ENCODE peak calls at places on chromosomes 12 and 14, in nine cellular contexts. Z, W, V, L, S, F, B, C and A are unnamed samples.

GRCh38 chr12:53337998-53338397 is 1.8 kb upstream of the SP7 start:
- DNase-seq in Z (no peak), W (no peak), V (no peak), L (no peak), S (no peak), F (no peak), B (no peak), C (no peak), A (no peak)

GRCh38 chr12:79119796-79120195 is 255.2 kb downstream of the SYT1 start:
- DNase-seq in Z (no peak), W (no peak), V (no peak), L (no peak), S (no peak), F (peak), B (no peak), C (no peak), A (no peak)

GRCh38 chr12:685388-685787 is 22.1 kb upstream of the NINJ2 start:
- DNase-seq in Z (peak), W (peak), V (no peak), L (peak), S (peak), F (no peak), B (no peak), C (peak), A (no peak)

GRCh38 chr12:78392918-78393317 is 471.7 kb upstream of the SYT1 start:
- DNase-seq in Z (no peak), W (peak), V (no peak), L (peak), S (no peak), F (peak), B (peak), C (no peak), A (no peak)

GRCh38 chr12:112121780-112122565 is 3.4 kb upstream of the TRAFD1 start:
- DNase-seq in Z (no peak), W (peak), V (peak), L (peak), S (peak), F (peak), B (peak), C (no peak), A (peak)

GRCh38 chr14:104865069-104865630 is at the start of gene CEP170B:
- DNase-seq in Z (no peak), W (peak), V (peak), L (no peak), S (peak), F (no peak), B (peak), C (no peak), A (peak)

GRCh38 chr12:88058719-88059077 is 29.5 kb upstream of the C12orf50 start:
- DNase-seq in Z (no peak), W (no peak), V (no peak), L (no peak), S (no peak), F (no peak), B (no peak), C (no peak), A (no peak)

GRCh38 chr12:24111101-24111500 is 161.6 kb upstream of the SOX5 start:
- DNase-seq in Z (no peak), W (no peak), V (no peak), L (peak), S (no peak), F (no peak), B (peak), C (no peak), A (no peak)

GRCh38 chr12:40010899-40011774 is 94.7 kb downstream of the SLC2A13 start:
- DNase-seq in Z (peak), W (peak), V (no peak), L (peak), S (peak), F (peak), B (peak), C (peak), A (no peak)

GRCh38 chr14:74979442-74980397 is 23.0 kb upstream of the EIF2B2 start:
- DNase-seq in Z (no peak), W (peak), V (no peak), L (peak), S (peak), F (peak), B (peak), C (no peak), A (peak)

GRCh38 chr14:100679707-100680438 is 46.8 kb upstream of the DLK1 start:
- DNase-seq in Z (no peak), W (peak), V (peak), L (peak), S (peak), F (no peak), B (peak), C (no peak), A (no peak)

GRCh38 chr12:12600659-12601058 is 11.0 kb upstream of the CREBL2 start:
- DNase-seq in Z (no peak), W (no peak), V (no peak), L (no peak), S (peak), F (no peak), B (no peak), C (no peak), A (no peak)

GRCh38 chr12:86914716-86915115 is 658.5 kb upstream of the MGAT4C start:
- DNase-seq in Z (no peak), W (peak), V (no peak), L (peak), S (no peak), F (peak), B (peak), C (no peak), A (no peak)

GRCh38 chr14:44981198-44981597 is 19.2 kb downstream of the TOGARAM1 start:
- DNase-seq in Z (no peak), W (no peak), V (no peak), L (no peak), S (no peak), F (peak), B (no peak), C (no peak), A (no peak)

GRCh38 chr12:13962699-13963098 is 18.7 kb downstream of the GRIN2B start:
- DNase-seq in Z (no peak), W (no peak), V (no peak), L (no peak), S (no peak), F (peak), B (peak), C (no peak), A (no peak)

GRCh38 chr12:42130670-42131402 is 13.8 kb downstream of the GXYLT1 start:
- DNase-seq in Z (no peak), W (peak), V (no peak), L (peak), S (peak), F (no peak), B (peak), C (no peak), A (no peak)

GRCh38 chr14:39459795-39460478 is 27.7 kb upstream of the FBXO33 start:
- DNase-seq in Z (no peak), W (no peak), V (no peak), L (no peak), S (no peak), F (no peak), B (no peak), C (no peak), A (no peak)

GRCh38 chr14:54722791-54723432 is 156.0 kb downstream of the SAMD4A start:
- DNase-seq in Z (no peak), W (peak), V (no peak), L (peak), S (no peak), F (peak), B (peak), C (no peak), A (no peak)

GRCh38 chr12:7645395-7646177 is 20.1 kb downstream of the APOBEC1 start:
- DNase-seq in Z (no peak), W (peak), V (no peak), L (peak), S (no peak), F (peak), B (peak), C (no peak), A (no peak)

GRCh38 chr12:90075685-90076084 is 367.0 kb upstream of the ATP2B1 start:
- DNase-seq in Z (no peak), W (no peak), V (no peak), L (no peak), S (no peak), F (no peak), B (no peak), C (no peak), A (no peak)

GRCh38 chr12:123973552-123974341 is 732 bp downstream of the ZNF664 start:
- DNase-seq in Z (no peak), W (peak), V (peak), L (no peak), S (peak), F (peak), B (peak), C (peak), A (peak)

GRCh38 chr14:100522616-100523021 is 64.6 kb downstream of the BEGAIN start:
- DNase-seq in Z (no peak), W (no peak), V (peak), L (no peak), S (no peak), F (no peak), B (no peak), C (no peak), A (peak)

GRCh38 chr14:33671556-33671955 is 279.3 kb downstream of the EGLN3 start:
- DNase-seq in Z (no peak), W (no peak), V (no peak), L (no peak), S (no peak), F (no peak), B (no peak), C (no peak), A (no peak)

GRCh38 chr12:704516-705242 is 41.4 kb upstream of the NINJ2 start:
- DNase-seq in Z (no peak), W (no peak), V (no peak), L (no peak), S (no peak), F (no peak), B (no peak), C (no peak), A (no peak)